ENCODE peak calls at places on chromosomes 2 and 18, in eight cellular contexts. M is psoas muscle, R is mammary epithelial cell, P is prostate gland, Q is AG04449, Z is coronary artery, F is HL-60, D is GM06990. V is an unnamed sample.

GRCh38 chr2:222791946-222792649 is 68.7 kb upstream of the ACSL3 start:
- DNase-seq in M (peak; percentile 71), R (no peak), P (peak; percentile 23), Q (no peak), Z (peak; percentile 79), F (peak; percentile 74), D (no peak), V (no peak)

GRCh38 chr2:150486539-150487484 is 655 bp downstream of the RND3 start:
- DNase-seq in M (no peak), R (no peak), P (peak; percentile 51), Q (no peak), Z (peak; percentile 81), F (no peak), D (no peak), V (peak; percentile 73)

GRCh38 chr18:54740146-54740844 is 88.0 kb upstream of the RAB27B start:
- DNase-seq in M (no peak), R (peak; percentile 68), P (no peak), Q (no peak), Z (no peak), F (no peak), D (no peak), V (peak; percentile 79)

GRCh38 chr2:236291911-236292310 is 27.7 kb upstream of the ASB18 start:
- DNase-seq in M (no peak), R (no peak), P (no peak), Q (no peak), Z (no peak), F (no peak), D (no peak), V (no peak)

GRCh38 chr2:174835797-174836255 is 71.6 kb upstream of the CHRNA1 start:
- DNase-seq in M (no peak), R (peak; percentile 96), P (no peak), Q (peak; percentile 85), Z (no peak), F (no peak), D (peak; percentile 3), V (peak; percentile 93)

GRCh38 chr2:96954490-96954846 is 31.9 kb downstream of the FAM178B start:
- DNase-seq in M (no peak), R (no peak), P (no peak), Q (no peak), Z (no peak), F (no peak), D (peak; percentile 66), V (peak; percentile 20)

GRCh38 chr2:68319397-68320117 is at the start of gene CNRIP1:
- DNase-seq in M (peak; percentile 82), R (peak; percentile 4), P (no peak), Q (no peak), Z (peak; percentile 80), F (no peak), D (no peak), V (peak; percentile 67)

GRCh38 chr2:55840460-55840859 is 83.1 kb downstream of the EFEMP1 start:
- DNase-seq in M (no peak), R (no peak), P (no peak), Q (no peak), Z (no peak), F (no peak), D (no peak), V (no peak)

GRCh38 chr2:186558512-186559276 is 31.2 kb upstream of the ITGAV start:
- DNase-seq in M (no peak), R (no peak), P (no peak), Q (no peak), Z (no peak), F (no peak), D (no peak), V (no peak)

GRCh38 chr2:23658466-23658942 is 268.4 kb downstream of the ATAD2B start:
- DNase-seq in M (peak; percentile 60), R (no peak), P (no peak), Q (no peak), Z (no peak), F (no peak), D (no peak), V (peak; percentile 32)

GRCh38 chr2:8753609-8754008 is 71.8 kb downstream of the ID2 start:
- DNase-seq in M (no peak), R (no peak), P (no peak), Q (no peak), Z (no peak), F (no peak), D (no peak), V (peak; percentile 19)

GRCh38 chr2:31429759-31430438 is 15.4 kb upstream of the XDH start:
- DNase-seq in M (no peak), R (peak; percentile 97), P (no peak), Q (no peak), Z (no peak), F (no peak), D (no peak), V (no peak)

GRCh38 chr18:48569915-48570264 is 31.1 kb downstream of the CTIF start:
- DNase-seq in M (no peak), R (no peak), P (no peak), Q (no peak), Z (no peak), F (no peak), D (no peak), V (no peak)

GRCh38 chr18:49849331-49850217 is 36.2 kb upstream of the ACAA2 start:
- DNase-seq in M (no peak), R (peak; percentile 98), P (no peak), Q (no peak), Z (no peak), F (no peak), D (no peak), V (peak; percentile 94)

GRCh38 chr2:161824226-161824625 is 200.0 kb downstream of the SLC4A10 start:
- DNase-seq in M (no peak), R (no peak), P (no peak), Q (no peak), Z (no peak), F (no peak), D (no peak), V (no peak)

GRCh38 chr2:80256396-80257167 is 48.0 kb downstream of the LRRTM1 start:
- DNase-seq in M (no peak), R (no peak), P (no peak), Q (no peak), Z (no peak), F (peak; percentile 1), D (no peak), V (no peak)

GRCh38 chr2:225894240-225894980 is 494.9 kb downstream of the NYAP2 start:
- DNase-seq in M (no peak), R (peak; percentile 46), P (no peak), Q (peak; percentile 17), Z (no peak), F (no peak), D (no peak), V (peak; percentile 73)

GRCh38 chr2:177334940-177335543 is 57.5 kb upstream of the AGPS start:
- DNase-seq in M (no peak), R (no peak), P (peak; percentile 22), Q (no peak), Z (no peak), F (peak; percentile 47), D (peak; percentile 12), V (peak; percentile 65)

GRCh38 chr2:166632616-166633015 is 138.6 kb upstream of the SCN7A start:
- DNase-seq in M (no peak), R (peak; percentile 5), P (no peak), Q (peak; percentile 63), Z (no peak), F (no peak), D (no peak), V (peak; percentile 98)

GRCh38 chr2:132583666-132584360 is 86.2 kb downstream of the LYPD1 start:
- DNase-seq in M (no peak), R (no peak), P (no peak), Q (no peak), Z (no peak), F (no peak), D (no peak), V (no peak)

GRCh38 chr2:207952564-207953345 is 72.6 kb downstream of the PLEKHM3 start:
- DNase-seq in M (no peak), R (no peak), P (no peak), Q (no peak), Z (no peak), F (no peak), D (no peak), V (no peak)

GRCh38 chr2:140154711-140155110 is 1374.5 kb upstream of the NXPH2 start:
- DNase-seq in M (no peak), R (no peak), P (no peak), Q (no peak), Z (no peak), F (no peak), D (no peak), V (peak; percentile 11)

GRCh38 chr2:169119816-169120215 is 50.5 kb downstream of the DHRS9 start:
- DNase-seq in M (no peak), R (no peak), P (no peak), Q (no peak), Z (no peak), F (no peak), D (no peak), V (no peak)

GRCh38 chr2:16034151-16034974 is 94.0 kb downstream of the MYCN start:
- DNase-seq in M (no peak), R (no peak), P (no peak), Q (no peak), Z (no peak), F (no peak), D (no peak), V (no peak)
- TF ChIP-seq CTCF in M (no peak), R (no peak), P (no peak), Q (no peak), Z (no peak), F (no peak), D (peak; percentile 6), V (no peak)

GRCh38 chr2:201888476-201888875 is 82.1 kb downstream of the CDK15 start:
- DNase-seq in M (no peak), R (no peak), P (no peak), Q (no peak), Z (no peak), F (no peak), D (no peak), V (no peak)
- H3K4me3 ChIP-seq in M (peak overlapping the region; percentile 53), R (no peak overlapping the region), P (no peak overlapping the region), Q (peak overlapping the region; percentile 35), Z (peak overlapping the region; percentile 35), F (no peak overlapping the region), D (no peak overlapping the region), V (peak overlapping the region; percentile 47)

DNA sequence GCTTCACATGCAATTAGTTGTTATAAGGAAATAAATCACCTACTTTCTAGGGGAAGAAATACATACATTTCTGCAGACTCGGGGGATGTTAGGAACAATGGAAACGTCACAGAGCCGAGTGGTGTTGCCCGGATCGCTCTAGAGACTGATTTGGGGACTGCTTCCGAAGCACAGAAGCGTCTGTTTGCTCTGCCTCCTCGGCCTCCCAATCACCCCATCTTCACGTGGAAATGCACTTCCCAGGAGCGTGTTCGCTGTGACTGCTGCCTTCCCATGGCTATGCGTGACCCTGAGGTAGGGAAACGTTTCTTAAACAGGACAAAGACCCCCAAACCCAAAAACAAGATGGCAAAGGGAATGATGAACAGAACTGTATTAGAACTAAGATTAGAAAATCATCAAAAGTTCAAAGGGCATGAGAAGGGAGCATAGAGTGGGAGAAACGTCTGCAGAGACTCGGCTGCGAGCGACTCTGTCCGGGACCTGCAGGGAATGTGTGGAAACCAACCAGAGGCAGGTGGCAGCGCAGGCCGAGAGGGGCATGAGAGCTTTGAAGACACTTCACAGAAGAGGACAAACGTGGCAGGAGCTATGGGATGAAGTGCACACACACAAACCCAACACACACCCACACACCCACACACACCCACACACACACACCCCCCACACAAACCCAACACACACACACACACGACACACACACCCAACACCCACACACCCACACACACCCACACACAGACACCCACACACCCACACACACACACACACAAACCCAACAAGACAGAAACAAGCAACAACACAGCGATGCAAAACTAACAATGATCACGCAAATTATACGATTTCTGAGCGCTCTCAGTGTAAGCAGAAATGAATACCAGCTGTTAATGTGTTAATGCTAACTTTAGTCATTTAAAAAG is 41.3 kb downstream of the RTP5 start:
- DNase-seq in M (no peak), R (no peak), P (no peak), Q (no peak), Z (peak; percentile 16), F (no peak), D (no peak), V (no peak)
- TF ChIP-seq CTCF in M (no peak), R (no peak), P (no peak), Q (no peak), Z (no peak), F (no peak), D (no peak), V (no peak)

GRCh38 chr18:11145413-11146191 is 3.8 kb downstream of the PIEZO2 start:
- DNase-seq in M (no peak), R (no peak), P (no peak), Q (no peak), Z (no peak), F (no peak), D (no peak), V (no peak)
- H3K4me3 ChIP-seq in M (no peak overlapping the region), R (no peak overlapping the region), P (no peak overlapping the region), Q (no peak overlapping the region), Z (no peak overlapping the region), F (no peak overlapping the region), D (peak overlapping the region; percentile 81), V (no peak overlapping the region)

V was measured in choroid plexus epithelial cell.